ENCODE peak calls at places on chromosomes 12 and 14, in ten cellular contexts. One of them, this sample, is unnamed.
A peak's percentile ranks its signal among the peaks of the same experiment; 100 is the strongest.

GRCh38 chr12:60387356-60387755 is 791.5 kb downstream of the SLC16A7 start:
- DNase-seq in neural crest cell: no peak
- DNase-seq in AG08395: no peak
- DNase-seq in GM04503: no peak
- DNase-seq in RPMI7951: no peak
- DNase-seq in mucosa of gallbladder: no peak
- DNase-seq in naive thymus-derived CD4-positive, alpha-beta T cell: no peak
- DNase-seq in activated gamma-delta T cell treated with Interleukin-2 at 50 U/mL for 16 hours: no peak
- DNase-seq in activated CD4-positive, CD25-positive, alpha-beta regulatory T cell: no peak
- DNase-seq in kidney glomerular epithelial cell: no peak
- DNase-seq in this sample: no peak

GRCh38 chr12:63989301-63989845 is 144.9 kb downstream of the SRGAP1 start:
- DNase-seq in neural crest cell: no peak
- DNase-seq in AG08395: no peak
- DNase-seq in GM04503: no peak
- DNase-seq in RPMI7951: no peak
- DNase-seq in mucosa of gallbladder: no peak
- DNase-seq in naive thymus-derived CD4-positive, alpha-beta T cell: no peak
- DNase-seq in activated gamma-delta T cell treated with Interleukin-2 at 50 U/mL for 16 hours: no peak
- DNase-seq in activated CD4-positive, CD25-positive, alpha-beta regulatory T cell: no peak
- DNase-seq in kidney glomerular epithelial cell: peak; percentile 80
- DNase-seq in this sample: no peak

GRCh38 chr12:49984476-49984890 is 11.7 kb downstream of the AQP6 start:
- DNase-seq in neural crest cell: no peak
- DNase-seq in AG08395: no peak
- DNase-seq in GM04503: no peak
- DNase-seq in RPMI7951: peak; percentile 9
- DNase-seq in mucosa of gallbladder: no peak
- DNase-seq in naive thymus-derived CD4-positive, alpha-beta T cell: no peak
- DNase-seq in activated gamma-delta T cell treated with Interleukin-2 at 50 U/mL for 16 hours: no peak
- DNase-seq in activated CD4-positive, CD25-positive, alpha-beta regulatory T cell: no peak
- DNase-seq in kidney glomerular epithelial cell: no peak
- DNase-seq in this sample: no peak

GRCh38 chr12:110314308-110314707 is 33.3 kb downstream of the ATP2A2 start:
- DNase-seq in neural crest cell: no peak
- DNase-seq in AG08395: peak; percentile 31
- DNase-seq in GM04503: peak; percentile 49
- DNase-seq in RPMI7951: peak; percentile 78
- DNase-seq in mucosa of gallbladder: no peak
- DNase-seq in naive thymus-derived CD4-positive, alpha-beta T cell: no peak
- DNase-seq in activated gamma-delta T cell treated with Interleukin-2 at 50 U/mL for 16 hours: no peak
- DNase-seq in activated CD4-positive, CD25-positive, alpha-beta regulatory T cell: no peak
- DNase-seq in kidney glomerular epithelial cell: peak; percentile 82
- DNase-seq in this sample: no peak

GRCh38 chr14:49975286-49975685 is 82.4 kb downstream of the ARF6 start:
- DNase-seq in neural crest cell: no peak
- DNase-seq in AG08395: peak; percentile 87
- DNase-seq in GM04503: peak; percentile 92
- DNase-seq in RPMI7951: peak; percentile 90
- DNase-seq in mucosa of gallbladder: no peak
- DNase-seq in naive thymus-derived CD4-positive, alpha-beta T cell: no peak
- DNase-seq in activated gamma-delta T cell treated with Interleukin-2 at 50 U/mL for 16 hours: no peak
- DNase-seq in activated CD4-positive, CD25-positive, alpha-beta regulatory T cell: no peak
- DNase-seq in kidney glomerular epithelial cell: peak; percentile 91
- DNase-seq in this sample: no peak

GRCh38 chr14:105498430-105499255 is 7.6 kb downstream of the TEDC1 start:
- DNase-seq in neural crest cell: no peak
- DNase-seq in AG08395: no peak
- DNase-seq in GM04503: no peak
- DNase-seq in RPMI7951: no peak
- DNase-seq in mucosa of gallbladder: no peak
- DNase-seq in naive thymus-derived CD4-positive, alpha-beta T cell: no peak
- DNase-seq in activated gamma-delta T cell treated with Interleukin-2 at 50 U/mL for 16 hours: no peak
- DNase-seq in activated CD4-positive, CD25-positive, alpha-beta regulatory T cell: no peak
- DNase-seq in kidney glomerular epithelial cell: no peak
- DNase-seq in this sample: no peak

GRCh38 chr12:9796916-9797315 is 30.4 kb upstream of the KLRF1 start:
- DNase-seq in neural crest cell: no peak
- DNase-seq in AG08395: no peak
- DNase-seq in GM04503: no peak
- DNase-seq in RPMI7951: no peak
- DNase-seq in mucosa of gallbladder: no peak
- DNase-seq in naive thymus-derived CD4-positive, alpha-beta T cell: no peak
- DNase-seq in activated gamma-delta T cell treated with Interleukin-2 at 50 U/mL for 16 hours: no peak
- DNase-seq in activated CD4-positive, CD25-positive, alpha-beta regulatory T cell: no peak
- DNase-seq in kidney glomerular epithelial cell: no peak
- DNase-seq in this sample: no peak

GRCh38 chr14:40099316-40099715 is 667.1 kb upstream of the FBXO33 start:
- DNase-seq in neural crest cell: no peak
- DNase-seq in AG08395: no peak
- DNase-seq in GM04503: no peak
- DNase-seq in RPMI7951: no peak
- DNase-seq in mucosa of gallbladder: no peak
- DNase-seq in naive thymus-derived CD4-positive, alpha-beta T cell: no peak
- DNase-seq in activated gamma-delta T cell treated with Interleukin-2 at 50 U/mL for 16 hours: no peak
- DNase-seq in activated CD4-positive, CD25-positive, alpha-beta regulatory T cell: no peak
- DNase-seq in kidney glomerular epithelial cell: no peak
- DNase-seq in this sample: no peak

GRCh38 chr14:58401587-58401986 is 5.9 kb downstream of the TOMM20L start:
- DNase-seq in neural crest cell: no peak
- DNase-seq in AG08395: no peak
- DNase-seq in GM04503: no peak
- DNase-seq in RPMI7951: peak; percentile 4
- DNase-seq in mucosa of gallbladder: no peak
- DNase-seq in naive thymus-derived CD4-positive, alpha-beta T cell: no peak
- DNase-seq in activated gamma-delta T cell treated with Interleukin-2 at 50 U/mL for 16 hours: no peak
- DNase-seq in activated CD4-positive, CD25-positive, alpha-beta regulatory T cell: no peak
- DNase-seq in kidney glomerular epithelial cell: no peak
- DNase-seq in this sample: peak; percentile 17

GRCh38 chr14:101350710-101351109 is 210.6 kb upstream of the DIO3 start:
- DNase-seq in neural crest cell: no peak
- DNase-seq in AG08395: no peak
- DNase-seq in GM04503: no peak
- DNase-seq in RPMI7951: no peak
- DNase-seq in mucosa of gallbladder: no peak
- DNase-seq in naive thymus-derived CD4-positive, alpha-beta T cell: peak; percentile 9
- DNase-seq in activated gamma-delta T cell treated with Interleukin-2 at 50 U/mL for 16 hours: no peak
- DNase-seq in activated CD4-positive, CD25-positive, alpha-beta regulatory T cell: no peak
- DNase-seq in kidney glomerular epithelial cell: no peak
- DNase-seq in this sample: no peak

GRCh38 chr14:53951661-53952265 is 4.9 kb downstream of the BMP4 start:
- DNase-seq in neural crest cell: no peak
- DNase-seq in AG08395: no peak
- DNase-seq in GM04503: no peak
- DNase-seq in RPMI7951: peak; percentile 25
- DNase-seq in mucosa of gallbladder: no peak
- DNase-seq in naive thymus-derived CD4-positive, alpha-beta T cell: no peak
- DNase-seq in activated gamma-delta T cell treated with Interleukin-2 at 50 U/mL for 16 hours: no peak
- DNase-seq in activated CD4-positive, CD25-positive, alpha-beta regulatory T cell: no peak
- DNase-seq in kidney glomerular epithelial cell: no peak
- DNase-seq in this sample: no peak

GRCh38 chr14:72463291-72463866 is 430.5 kb downstream of the DPF3 start:
- DNase-seq in neural crest cell: no peak
- DNase-seq in AG08395: peak; percentile 70
- DNase-seq in GM04503: peak; percentile 21
- DNase-seq in RPMI7951: peak; percentile 86
- DNase-seq in mucosa of gallbladder: no peak
- DNase-seq in naive thymus-derived CD4-positive, alpha-beta T cell: no peak
- DNase-seq in activated gamma-delta T cell treated with Interleukin-2 at 50 U/mL for 16 hours: no peak
- DNase-seq in activated CD4-positive, CD25-positive, alpha-beta regulatory T cell: no peak
- DNase-seq in kidney glomerular epithelial cell: no peak
- DNase-seq in this sample: no peak

GRCh38 chr14:76168531-76168930 is 16.8 kb downstream of the GPATCH2L start:
- DNase-seq in neural crest cell: no peak
- DNase-seq in AG08395: no peak
- DNase-seq in GM04503: no peak
- DNase-seq in RPMI7951: no peak
- DNase-seq in mucosa of gallbladder: no peak
- DNase-seq in naive thymus-derived CD4-positive, alpha-beta T cell: no peak
- DNase-seq in activated gamma-delta T cell treated with Interleukin-2 at 50 U/mL for 16 hours: no peak
- DNase-seq in activated CD4-positive, CD25-positive, alpha-beta regulatory T cell: no peak
- DNase-seq in kidney glomerular epithelial cell: peak; percentile 88
- DNase-seq in this sample: no peak

GRCh38 chr12:12903642-12904609 is 12.6 kb downstream of the GPRC5A start:
- DNase-seq in neural crest cell: no peak
- DNase-seq in AG08395: no peak
- DNase-seq in GM04503: no peak
- DNase-seq in RPMI7951: no peak
- DNase-seq in mucosa of gallbladder: peak; percentile 36
- DNase-seq in naive thymus-derived CD4-positive, alpha-beta T cell: no peak
- DNase-seq in activated gamma-delta T cell treated with Interleukin-2 at 50 U/mL for 16 hours: no peak
- DNase-seq in activated CD4-positive, CD25-positive, alpha-beta regulatory T cell: no peak
- DNase-seq in kidney glomerular epithelial cell: no peak
- DNase-seq in this sample: no peak

GRCh38 chr12:26798013-26798412 is 35.0 kb downstream of the ITPR2 start:
- DNase-seq in neural crest cell: no peak
- DNase-seq in AG08395: peak; percentile 53
- DNase-seq in GM04503: peak; percentile 40
- DNase-seq in RPMI7951: peak; percentile 26
- DNase-seq in mucosa of gallbladder: no peak
- DNase-seq in naive thymus-derived CD4-positive, alpha-beta T cell: no peak
- DNase-seq in activated gamma-delta T cell treated with Interleukin-2 at 50 U/mL for 16 hours: no peak
- DNase-seq in activated CD4-positive, CD25-positive, alpha-beta regulatory T cell: no peak
- DNase-seq in kidney glomerular epithelial cell: peak; percentile 72
- DNase-seq in this sample: no peak

GRCh38 chr12:99732121-99732520 is 84.6 kb downstream of the GARIN6 start:
- DNase-seq in neural crest cell: no peak
- DNase-seq in AG08395: no peak
- DNase-seq in GM04503: no peak
- DNase-seq in RPMI7951: no peak
- DNase-seq in mucosa of gallbladder: no peak
- DNase-seq in naive thymus-derived CD4-positive, alpha-beta T cell: no peak
- DNase-seq in activated gamma-delta T cell treated with Interleukin-2 at 50 U/mL for 16 hours: no peak
- DNase-seq in activated CD4-positive, CD25-positive, alpha-beta regulatory T cell: no peak
- DNase-seq in kidney glomerular epithelial cell: no peak
- DNase-seq in this sample: no peak

GRCh38 chr12:91355150-91356006 is 172.8 kb upstream of the DCN start:
- DNase-seq in neural crest cell: peak; percentile 62
- DNase-seq in AG08395: peak; percentile 81
- DNase-seq in GM04503: no peak
- DNase-seq in RPMI7951: peak; percentile 58
- DNase-seq in mucosa of gallbladder: peak; percentile 79
- DNase-seq in naive thymus-derived CD4-positive, alpha-beta T cell: no peak
- DNase-seq in activated gamma-delta T cell treated with Interleukin-2 at 50 U/mL for 16 hours: peak; percentile 22
- DNase-seq in activated CD4-positive, CD25-positive, alpha-beta regulatory T cell: peak; percentile 19
- DNase-seq in kidney glomerular epithelial cell: peak; percentile 70
- DNase-seq in this sample: peak; percentile 71

GRCh38 chr12:124379938-124380754 is 85.3 kb downstream of the RFLNA start:
- DNase-seq in neural crest cell: no peak
- DNase-seq in AG08395: peak; percentile 83
- DNase-seq in GM04503: no peak
- DNase-seq in RPMI7951: peak; percentile 90
- DNase-seq in mucosa of gallbladder: peak; percentile 60
- DNase-seq in naive thymus-derived CD4-positive, alpha-beta T cell: no peak
- DNase-seq in activated gamma-delta T cell treated with Interleukin-2 at 50 U/mL for 16 hours: no peak
- DNase-seq in activated CD4-positive, CD25-positive, alpha-beta regulatory T cell: no peak
- DNase-seq in kidney glomerular epithelial cell: no peak
- DNase-seq in this sample: no peak

GRCh38 chr12:32756476-32757158 is 920 bp upstream of the YARS2 start:
- DNase-seq in neural crest cell: peak; percentile 13
- DNase-seq in AG08395: no peak
- DNase-seq in GM04503: no peak
- DNase-seq in RPMI7951: peak; percentile 15
- DNase-seq in mucosa of gallbladder: no peak
- DNase-seq in naive thymus-derived CD4-positive, alpha-beta T cell: no peak
- DNase-seq in activated gamma-delta T cell treated with Interleukin-2 at 50 U/mL for 16 hours: no peak
- DNase-seq in activated CD4-positive, CD25-positive, alpha-beta regulatory T cell: no peak
- DNase-seq in kidney glomerular epithelial cell: no peak
- DNase-seq in this sample: no peak

GRCh38 chr14:102905116-102906108 is 17.1 kb upstream of the AMN start:
- DNase-seq in neural crest cell: no peak
- DNase-seq in AG08395: no peak
- DNase-seq in GM04503: no peak
- DNase-seq in RPMI7951: no peak
- DNase-seq in mucosa of gallbladder: no peak
- DNase-seq in naive thymus-derived CD4-positive, alpha-beta T cell: no peak
- DNase-seq in activated gamma-delta T cell treated with Interleukin-2 at 50 U/mL for 16 hours: no peak
- DNase-seq in activated CD4-positive, CD25-positive, alpha-beta regulatory T cell: no peak
- DNase-seq in kidney glomerular epithelial cell: no peak
- DNase-seq in this sample: no peak

GRCh38 chr12:56338643-56339422 is at the start of gene IL23A:
- DNase-seq in neural crest cell: no peak
- DNase-seq in AG08395: no peak
- DNase-seq in GM04503: no peak
- DNase-seq in RPMI7951: no peak
- DNase-seq in mucosa of gallbladder: no peak
- DNase-seq in naive thymus-derived CD4-positive, alpha-beta T cell: peak; percentile 83
- DNase-seq in activated gamma-delta T cell treated with Interleukin-2 at 50 U/mL for 16 hours: peak; percentile 79
- DNase-seq in activated CD4-positive, CD25-positive, alpha-beta regulatory T cell: peak; percentile 74
- DNase-seq in kidney glomerular epithelial cell: peak; percentile 71
- DNase-seq in this sample: peak; percentile 97

GRCh38 chr14:31261859-31262739 is 54.5 kb upstream of the HECTD1 start:
- DNase-seq in neural crest cell: no peak
- DNase-seq in AG08395: peak; percentile 12
- DNase-seq in GM04503: no peak
- DNase-seq in RPMI7951: no peak
- DNase-seq in mucosa of gallbladder: no peak
- DNase-seq in naive thymus-derived CD4-positive, alpha-beta T cell: no peak
- DNase-seq in activated gamma-delta T cell treated with Interleukin-2 at 50 U/mL for 16 hours: no peak
- DNase-seq in activated CD4-positive, CD25-positive, alpha-beta regulatory T cell: no peak
- DNase-seq in kidney glomerular epithelial cell: peak; percentile 64
- DNase-seq in this sample: no peak

GRCh38 chr12:84506317-84506716 is 406.3 kb downstream of the SLC6A15 start:
- DNase-seq in neural crest cell: no peak
- DNase-seq in AG08395: no peak
- DNase-seq in GM04503: no peak
- DNase-seq in RPMI7951: no peak
- DNase-seq in mucosa of gallbladder: no peak
- DNase-seq in naive thymus-derived CD4-positive, alpha-beta T cell: no peak
- DNase-seq in activated gamma-delta T cell treated with Interleukin-2 at 50 U/mL for 16 hours: no peak
- DNase-seq in activated CD4-positive, CD25-positive, alpha-beta regulatory T cell: no peak
- DNase-seq in kidney glomerular epithelial cell: no peak
- DNase-seq in this sample: no peak

GRCh38 chr14:72644758-72645489 is 249.0 kb downstream of the DPF3 start:
- DNase-seq in neural crest cell: no peak
- DNase-seq in AG08395: no peak
- DNase-seq in GM04503: no peak
- DNase-seq in RPMI7951: no peak
- DNase-seq in mucosa of gallbladder: no peak
- DNase-seq in naive thymus-derived CD4-positive, alpha-beta T cell: no peak
- DNase-seq in activated gamma-delta T cell treated with Interleukin-2 at 50 U/mL for 16 hours: no peak
- DNase-seq in activated CD4-positive, CD25-positive, alpha-beta regulatory T cell: no peak
- DNase-seq in kidney glomerular epithelial cell: no peak
- DNase-seq in this sample: no peak

GRCh38 chr12:30905483-30906009 is 21.0 kb upstream of the TSPAN11 start:
- DNase-seq in neural crest cell: no peak
- DNase-seq in AG08395: no peak
- DNase-seq in GM04503: no peak
- DNase-seq in RPMI7951: no peak
- DNase-seq in mucosa of gallbladder: no peak
- DNase-seq in naive thymus-derived CD4-positive, alpha-beta T cell: no peak
- DNase-seq in activated gamma-delta T cell treated with Interleukin-2 at 50 U/mL for 16 hours: no peak
- DNase-seq in activated CD4-positive, CD25-positive, alpha-beta regulatory T cell: no peak
- DNase-seq in kidney glomerular epithelial cell: no peak
- DNase-seq in this sample: no peak

GRCh38 chr12:64826234-64826633 is 1.8 kb downstream of the TBC1D30 start:
- DNase-seq in neural crest cell: peak; percentile 65
- DNase-seq in AG08395: peak; percentile 34
- DNase-seq in GM04503: no peak
- DNase-seq in RPMI7951: peak; percentile 39
- DNase-seq in mucosa of gallbladder: peak; percentile 79
- DNase-seq in naive thymus-derived CD4-positive, alpha-beta T cell: peak; percentile 32
- DNase-seq in activated gamma-delta T cell treated with Interleukin-2 at 50 U/mL for 16 hours: peak; percentile 13
- DNase-seq in activated CD4-positive, CD25-positive, alpha-beta regulatory T cell: no peak
- DNase-seq in kidney glomerular epithelial cell: no peak
- DNase-seq in this sample: peak; percentile 83

GRCh38 chr14:68104518-68104917 is 284.9 kb downstream of the RAD51B start:
- DNase-seq in neural crest cell: no peak
- DNase-seq in AG08395: peak; percentile 75
- DNase-seq in GM04503: peak; percentile 55
- DNase-seq in RPMI7951: no peak
- DNase-seq in mucosa of gallbladder: no peak
- DNase-seq in naive thymus-derived CD4-positive, alpha-beta T cell: no peak
- DNase-seq in activated gamma-delta T cell treated with Interleukin-2 at 50 U/mL for 16 hours: no peak
- DNase-seq in activated CD4-positive, CD25-positive, alpha-beta regulatory T cell: no peak
- DNase-seq in kidney glomerular epithelial cell: peak; percentile 90
- DNase-seq in this sample: no peak

GRCh38 chr14:52006361-52006760 is 17.0 kb downstream of the RTRAF start:
- DNase-seq in neural crest cell: no peak
- DNase-seq in AG08395: no peak
- DNase-seq in GM04503: no peak
- DNase-seq in RPMI7951: no peak
- DNase-seq in mucosa of gallbladder: no peak
- DNase-seq in naive thymus-derived CD4-positive, alpha-beta T cell: no peak
- DNase-seq in activated gamma-delta T cell treated with Interleukin-2 at 50 U/mL for 16 hours: no peak
- DNase-seq in activated CD4-positive, CD25-positive, alpha-beta regulatory T cell: no peak
- DNase-seq in kidney glomerular epithelial cell: no peak
- DNase-seq in this sample: no peak